ENCODE peak calls at places on chromosomes 13 and 19, in four cellular contexts. I is stomach; U is CD4-positive, alpha-beta T cell; V is ascending aorta. M is an unnamed sample. For H3K9me3, the result is how much of the 10 kb centered on the place peaks cover.

GRCh38 chr19:4229179-4229931 is at the start of gene EBI3:
- DNase-seq in U (no peak), V (no peak), I (no peak), M (no peak)

GRCh38 chr13:33615436-33615835 is 202.5 kb upstream of the RFC3 start:
- DNase-seq in V (no peak), I (no peak), U (no peak), M (no peak)

GRCh38 chr13:112105244-112105681 is 38.3 kb downstream of the SOX1 start:
- DNase-seq in I (no peak), U (no peak), V (no peak), M (no peak)

GRCh38 chr19:55457683-55458457 is 3.6 kb downstream of the ISOC2 start:
- DNase-seq in V (no peak), U (no peak), I (no peak), M (no peak)

GRCh38 chr13:42996584-42996983 is 4.5 kb upstream of the EPSTI1 start:
- DNase-seq in I (no peak), U (no peak), V (no peak), M (peak)

GRCh38 chr19:3857449-3858003 is 11.3 kb downstream of the ZFR2 start:
- DNase-seq in U (no peak), V (no peak), I (no peak), M (no peak)

GRCh38 chr19:15640294-15640903 is at the start of gene CYP4F3:
- DNase-seq in I (peak), V (no peak), U (no peak), M (peak)

GRCh38 chr19:39126312-39126561 is 651 bp downstream of the PAK4 start:
- DNase-seq in U (no peak), I (no peak), V (no peak), M (no peak)

GRCh38 chr13:50412046-50412617 is 396.9 kb downstream of the KCNRG start:
- DNase-seq in I (no peak), U (no peak), V (no peak), M (no peak)

GRCh38 chr13:64877176-64877575 is 2353.0 kb downstream of the PCDH9 start:
- DNase-seq in U (no peak), V (no peak), I (no peak), M (no peak)

GRCh38 chr19:35318679-35319448 is 10.1 kb upstream of the CD22 start:
- DNase-seq in V (peak), I (peak), U (no peak), M (peak)

GRCh38 chr19:54155694-54156093 is 3.8 kb downstream of the LENG1 start:
- DNase-seq in I (no peak), V (no peak), U (no peak), M (no peak)

GRCh38 chr13:29105779-29106178 is 285.6 kb downstream of the MTUS2 start:
- DNase-seq in U (no peak), V (no peak), I (no peak), M (no peak)
- TF ChIP-seq CTCF in U (no peak), V (no peak), I (no peak), M (peak)

GRCh38 chr13:46166221-46166584 is 15.8 kb downstream of the LCP1 start:
- DNase-seq in U (no peak), I (no peak), V (no peak), M (no peak)
- H3K9me3 ChIP-seq in U (under half), I (under half), V (under half), M (under half)

GRCh38 chr19:36423925-36424324 is 5.5 kb upstream of the ZFP82 start:
- DNase-seq in I (no peak), U (no peak), V (no peak), M (no peak)

GRCh38 chr19:36417752-36418286 is 625 bp downstream of the ZFP82 start:
- DNase-seq in I (no peak), U (no peak), V (no peak), M (no peak)

GRCh38 chr19:36421749-36422481 is 3.5 kb upstream of the ZFP82 start:
- DNase-seq in I (no peak), U (no peak), V (no peak), M (no peak)

GRCh38 chr19:36420961-36421748 is 2.7 kb upstream of the ZFP82 start:
- DNase-seq in I (no peak), U (no peak), V (no peak), M (no peak)

GRCh38 chr19:36418287-36419001 is at the start of gene ZFP82:
- DNase-seq in I (peak), U (peak), V (peak), M (no peak)
- TF ChIP-seq CTCF in I (no peak), U (no peak), V (no peak), M (no peak)

DNA sequence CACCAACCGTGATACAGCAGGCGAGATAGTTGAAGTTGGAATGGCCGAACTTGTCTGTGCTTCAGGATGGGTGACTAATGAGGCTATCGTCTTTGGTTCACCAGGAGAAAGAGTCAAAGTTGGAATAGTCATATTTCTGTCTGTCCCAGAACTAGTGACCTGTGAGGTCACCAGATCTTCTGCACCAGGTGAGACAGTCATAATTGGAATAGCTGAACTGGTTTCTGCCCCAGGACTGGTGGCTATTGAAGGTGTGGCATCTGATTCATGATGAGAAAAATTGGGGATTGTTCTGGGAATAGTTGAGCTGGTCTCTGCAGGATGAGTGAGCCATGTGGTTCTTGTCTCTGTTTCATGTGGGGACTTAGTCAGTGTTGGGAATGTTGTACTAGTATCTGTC is 71.6 kb downstream of the MUC16 start:
- DNase-seq in U (no peak), V (no peak), I (no peak), M (no peak)
- H3K9me3 ChIP-seq in U (under half), V (under half), I (under half), M (under half)

DNA sequence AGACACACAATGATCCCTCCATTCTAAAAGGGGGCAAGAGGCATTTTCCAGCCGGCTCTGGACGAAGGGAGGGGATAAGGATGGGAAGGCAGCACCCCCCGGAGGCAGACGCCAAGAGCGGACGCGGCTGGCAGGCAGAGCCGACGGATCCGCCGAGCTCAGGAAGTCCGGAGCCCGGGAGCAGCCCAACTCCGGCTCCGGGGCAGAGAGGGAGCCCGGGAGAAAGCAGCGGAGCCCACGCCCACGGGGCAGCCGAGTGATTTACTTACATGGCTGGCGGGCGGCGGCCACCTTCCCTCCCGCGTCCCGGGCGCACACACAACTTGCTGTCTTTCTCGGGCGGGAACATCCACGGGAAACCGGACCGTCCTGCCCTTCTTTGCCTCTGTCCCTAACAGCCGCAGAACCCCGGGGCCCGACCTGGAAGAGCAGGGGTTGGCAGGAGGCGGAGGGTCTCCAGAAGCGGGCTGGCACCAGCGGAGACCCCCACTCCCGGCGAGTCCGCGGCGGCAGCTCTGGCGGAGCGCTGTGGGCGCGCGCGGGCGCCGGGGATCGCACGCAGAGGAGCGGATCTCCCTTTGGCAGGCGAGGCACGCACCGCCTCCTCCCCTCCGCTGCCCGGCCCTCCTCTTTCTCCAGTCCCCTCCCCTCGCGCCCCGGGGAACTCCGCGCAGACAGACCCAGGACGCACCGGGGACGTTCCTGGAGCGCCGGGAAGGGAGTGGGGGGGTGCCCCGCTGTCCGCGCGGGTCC is at the start of gene LHFPL6:
- DNase-seq in V (peak), I (peak), U (peak), M (no peak)
- TF ChIP-seq CTCF in V (no peak), I (no peak), U (no peak), M (peak)

GRCh38 chr19:28494466-28494865 is 718.5 kb downstream of the UQCRFS1 start:
- DNase-seq in V (no peak), I (no peak), U (no peak), M (no peak)
- H3K9me3 ChIP-seq in V (under half), I (under half), U (under half), M (under half)

GRCh38 chr19:5519076-5519475 is 48.7 kb downstream of the TINCR start:
- DNase-seq in I (no peak), U (no peak), V (no peak), M (no peak)

GRCh38 chr19:5520501-5520900 is 47.3 kb downstream of the TINCR start:
- DNase-seq in I (no peak), V (no peak), U (no peak), M (no peak)

GRCh38 chr19:5514001-5514400 is 53.8 kb downstream of the TINCR start:
- DNase-seq in U (no peak), I (no peak), V (no peak), M (no peak)

DNA sequence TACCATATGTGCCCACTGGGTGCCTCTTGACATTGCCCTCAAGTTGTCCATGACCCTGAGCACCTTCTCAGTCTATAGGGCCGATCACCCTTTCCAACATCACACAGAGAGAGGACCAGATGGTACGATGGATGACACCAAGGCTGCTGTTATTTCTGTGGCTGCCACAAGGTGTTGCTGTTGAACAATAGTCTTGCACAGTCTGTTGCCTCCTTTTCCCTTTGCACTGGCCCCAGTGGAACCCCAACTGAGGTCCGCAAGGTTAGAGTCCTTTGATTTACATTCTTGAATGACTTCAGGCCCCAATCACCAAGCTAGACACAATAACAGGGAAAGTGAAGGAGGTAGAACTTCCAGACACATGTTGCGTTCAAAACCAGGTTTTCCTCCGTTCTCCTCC is 52.0 kb downstream of the TINCR start:
- DNase-seq in V (no peak), I (no peak), U (no peak), M (no peak)
- TF ChIP-seq CTCF in V (no peak), I (no peak), U (no peak), M (peak)

M was measured in HCT116.